ENCODE peak calls at places on chromosomes 12 and 14, in five cellular contexts. One of them, this sample, is unnamed.

GRCh38 chr12:60168441-60168840 is 572.6 kb downstream of the SLC16A7 start:
- DNase-seq in progenitor cell of endocrine pancreas: no peak
- DNase-seq in mesendoderm: no peak
- DNase-seq in head of caudate nucleus: no peak
- DNase-seq in activated T-helper 1 cell treated with anti-CD3 and anti-CD28 coated beads, Interleukin-2, amount 50 U/mL, for 16 hours: no peak
- DNase-seq in this sample: no peak

GRCh38 chr12:65208125-65208524 is 38.7 kb downstream of the LEMD3 start:
- DNase-seq in mesendoderm: peak
- DNase-seq in activated T-helper 1 cell treated with anti-CD3 and anti-CD28 coated beads, Interleukin-2, amount 50 U/mL, for 16 hours: no peak
- DNase-seq in head of caudate nucleus: no peak
- DNase-seq in progenitor cell of endocrine pancreas: no peak
- DNase-seq in this sample: no peak

GRCh38 chr12:122659579-122659978 is 43.6 kb downstream of the HCAR2 start:
- DNase-seq in activated T-helper 1 cell treated with anti-CD3 and anti-CD28 coated beads, Interleukin-2, amount 50 U/mL, for 16 hours: no peak
- DNase-seq in mesendoderm: no peak
- DNase-seq in head of caudate nucleus: no peak
- DNase-seq in progenitor cell of endocrine pancreas: no peak
- DNase-seq in this sample: no peak

GRCh38 chr14:23095196-23096108 is at the start of gene C14orf119:
- DNase-seq in activated T-helper 1 cell treated with anti-CD3 and anti-CD28 coated beads, Interleukin-2, amount 50 U/mL, for 16 hours: peak
- DNase-seq in progenitor cell of endocrine pancreas: peak
- DNase-seq in head of caudate nucleus: peak
- DNase-seq in mesendoderm: peak
- DNase-seq in this sample: peak

GRCh38 chr12:31944299-31944698 is 14.9 kb upstream of the RESF1 start:
- DNase-seq in progenitor cell of endocrine pancreas: no peak
- DNase-seq in head of caudate nucleus: no peak
- DNase-seq in activated T-helper 1 cell treated with anti-CD3 and anti-CD28 coated beads, Interleukin-2, amount 50 U/mL, for 16 hours: no peak
- DNase-seq in mesendoderm: no peak
- DNase-seq in this sample: no peak

GRCh38 chr14:22668417-22668816 is 24.3 kb upstream of the OR6J1 start:
- DNase-seq in mesendoderm: no peak
- DNase-seq in progenitor cell of endocrine pancreas: no peak
- DNase-seq in activated T-helper 1 cell treated with anti-CD3 and anti-CD28 coated beads, Interleukin-2, amount 50 U/mL, for 16 hours: no peak
- DNase-seq in head of caudate nucleus: no peak
- DNase-seq in this sample: no peak

GRCh38 chr12:80019691-80020090 is 79.6 kb upstream of the OTOGL start:
- DNase-seq in mesendoderm: peak
- DNase-seq in activated T-helper 1 cell treated with anti-CD3 and anti-CD28 coated beads, Interleukin-2, amount 50 U/mL, for 16 hours: no peak
- DNase-seq in head of caudate nucleus: no peak
- DNase-seq in progenitor cell of endocrine pancreas: no peak
- DNase-seq in this sample: no peak

GRCh38 chr14:72617391-72618011 is 276.4 kb downstream of the DPF3 start:
- DNase-seq in progenitor cell of endocrine pancreas: peak
- DNase-seq in mesendoderm: peak
- DNase-seq in activated T-helper 1 cell treated with anti-CD3 and anti-CD28 coated beads, Interleukin-2, amount 50 U/mL, for 16 hours: no peak
- DNase-seq in head of caudate nucleus: peak
- DNase-seq in this sample: no peak

GRCh38 chr12:123223241-123223668 is 9.7 kb downstream of the MPHOSPH9 start:
- DNase-seq in head of caudate nucleus: no peak
- DNase-seq in activated T-helper 1 cell treated with anti-CD3 and anti-CD28 coated beads, Interleukin-2, amount 50 U/mL, for 16 hours: peak
- DNase-seq in mesendoderm: no peak
- DNase-seq in progenitor cell of endocrine pancreas: no peak
- DNase-seq in this sample: no peak

GRCh38 chr14:68860771-68861170 is 67.9 kb upstream of the ZFP36L1 start:
- DNase-seq in activated T-helper 1 cell treated with anti-CD3 and anti-CD28 coated beads, Interleukin-2, amount 50 U/mL, for 16 hours: no peak
- DNase-seq in progenitor cell of endocrine pancreas: no peak
- DNase-seq in mesendoderm: no peak
- DNase-seq in head of caudate nucleus: no peak
- DNase-seq in this sample: no peak

GRCh38 chr12:1843641-1844005 is 23.3 kb downstream of the LRTM2 start:
- DNase-seq in progenitor cell of endocrine pancreas: no peak
- DNase-seq in activated T-helper 1 cell treated with anti-CD3 and anti-CD28 coated beads, Interleukin-2, amount 50 U/mL, for 16 hours: no peak
- DNase-seq in mesendoderm: no peak
- DNase-seq in head of caudate nucleus: no peak
- DNase-seq in this sample: peak

GRCh38 chr12:51862947-51863346 is 14.4 kb upstream of the FIGNL2 start:
- DNase-seq in progenitor cell of endocrine pancreas: no peak
- DNase-seq in mesendoderm: peak
- DNase-seq in head of caudate nucleus: no peak
- DNase-seq in activated T-helper 1 cell treated with anti-CD3 and anti-CD28 coated beads, Interleukin-2, amount 50 U/mL, for 16 hours: no peak
- DNase-seq in this sample: no peak

GRCh38 chr12:30691122-30691879 is 4.4 kb downstream of the IPO8 start:
- DNase-seq in head of caudate nucleus: no peak
- DNase-seq in mesendoderm: no peak
- DNase-seq in progenitor cell of endocrine pancreas: no peak
- DNase-seq in activated T-helper 1 cell treated with anti-CD3 and anti-CD28 coated beads, Interleukin-2, amount 50 U/mL, for 16 hours: no peak
- DNase-seq in this sample: peak

GRCh38 chr14:55249423-55249822 is 21.8 kb upstream of the FBXO34 start:
- DNase-seq in head of caudate nucleus: no peak
- DNase-seq in mesendoderm: no peak
- DNase-seq in progenitor cell of endocrine pancreas: no peak
- DNase-seq in activated T-helper 1 cell treated with anti-CD3 and anti-CD28 coated beads, Interleukin-2, amount 50 U/mL, for 16 hours: no peak
- DNase-seq in this sample: no peak

GRCh38 chr12:89782807-89783206 is 74.2 kb upstream of the ATP2B1 start:
- DNase-seq in head of caudate nucleus: no peak
- DNase-seq in mesendoderm: no peak
- DNase-seq in progenitor cell of endocrine pancreas: no peak
- DNase-seq in activated T-helper 1 cell treated with anti-CD3 and anti-CD28 coated beads, Interleukin-2, amount 50 U/mL, for 16 hours: no peak
- DNase-seq in this sample: no peak

GRCh38 chr14:82502043-82502442 is 968.4 kb upstream of the SEL1L start:
- DNase-seq in mesendoderm: no peak
- DNase-seq in progenitor cell of endocrine pancreas: no peak
- DNase-seq in activated T-helper 1 cell treated with anti-CD3 and anti-CD28 coated beads, Interleukin-2, amount 50 U/mL, for 16 hours: no peak
- DNase-seq in head of caudate nucleus: no peak
- DNase-seq in this sample: no peak

GRCh38 chr12:6839482-6840201 is 1.1 kb upstream of the GNB3 start:
- DNase-seq in head of caudate nucleus: no peak
- DNase-seq in activated T-helper 1 cell treated with anti-CD3 and anti-CD28 coated beads, Interleukin-2, amount 50 U/mL, for 16 hours: no peak
- DNase-seq in mesendoderm: peak
- DNase-seq in progenitor cell of endocrine pancreas: no peak
- DNase-seq in this sample: peak

GRCh38 chr12:119705182-119705581 is 37.2 kb downstream of the PRKAB1 start:
- DNase-seq in mesendoderm: no peak
- DNase-seq in progenitor cell of endocrine pancreas: no peak
- DNase-seq in activated T-helper 1 cell treated with anti-CD3 and anti-CD28 coated beads, Interleukin-2, amount 50 U/mL, for 16 hours: no peak
- DNase-seq in head of caudate nucleus: no peak
- DNase-seq in this sample: no peak

GRCh38 chr12:81668475-81668874 is 90.7 kb downstream of the PPFIA2 start:
- DNase-seq in head of caudate nucleus: no peak
- DNase-seq in activated T-helper 1 cell treated with anti-CD3 and anti-CD28 coated beads, Interleukin-2, amount 50 U/mL, for 16 hours: no peak
- DNase-seq in progenitor cell of endocrine pancreas: no peak
- DNase-seq in mesendoderm: peak
- DNase-seq in this sample: no peak

GRCh38 chr14:96098309-96098998 is 59.3 kb downstream of the C14orf132 start:
- DNase-seq in head of caudate nucleus: peak
- DNase-seq in progenitor cell of endocrine pancreas: peak
- DNase-seq in mesendoderm: peak
- DNase-seq in activated T-helper 1 cell treated with anti-CD3 and anti-CD28 coated beads, Interleukin-2, amount 50 U/mL, for 16 hours: no peak
- DNase-seq in this sample: peak

GRCh38 chr12:27730097-27730588 is 19.5 kb downstream of the MRPS35 start:
- DNase-seq in mesendoderm: no peak
- DNase-seq in progenitor cell of endocrine pancreas: no peak
- DNase-seq in activated T-helper 1 cell treated with anti-CD3 and anti-CD28 coated beads, Interleukin-2, amount 50 U/mL, for 16 hours: no peak
- DNase-seq in head of caudate nucleus: no peak
- DNase-seq in this sample: no peak

GRCh38 chr14:39033371-39033770 is 69.7 kb downstream of the SEC23A start:
- DNase-seq in progenitor cell of endocrine pancreas: no peak
- DNase-seq in head of caudate nucleus: no peak
- DNase-seq in mesendoderm: no peak
- DNase-seq in activated T-helper 1 cell treated with anti-CD3 and anti-CD28 coated beads, Interleukin-2, amount 50 U/mL, for 16 hours: no peak
- DNase-seq in this sample: no peak

GRCh38 chr12:67270622-67271021 is 1.5 kb downstream of the CAND1 start:
- DNase-seq in activated T-helper 1 cell treated with anti-CD3 and anti-CD28 coated beads, Interleukin-2, amount 50 U/mL, for 16 hours: no peak
- DNase-seq in head of caudate nucleus: no peak
- DNase-seq in mesendoderm: no peak
- DNase-seq in progenitor cell of endocrine pancreas: no peak
- DNase-seq in this sample: no peak

GRCh38 chr14:102910442-102910841 is 12.0 kb upstream of the AMN start:
- DNase-seq in activated T-helper 1 cell treated with anti-CD3 and anti-CD28 coated beads, Interleukin-2, amount 50 U/mL, for 16 hours: no peak
- DNase-seq in progenitor cell of endocrine pancreas: no peak
- DNase-seq in mesendoderm: no peak
- DNase-seq in head of caudate nucleus: no peak
- DNase-seq in this sample: no peak

This sample was measured in Caco-2.